ENCODE peak calls at places on chromosomes 12 and 14, in six cellular contexts. H is lung; W is AG20443; R is stimulated activated CD4-positive, alpha-beta T cell treated with anti-CD3 and anti-CD28 coated beads, Interleukin-15, amount 100 ng/mL, for 24 hours; A is fibroblast of the conjunctiva; T is stomach. F is an unnamed sample.

GRCh38 chr12:92085040-92085439 is 60.6 kb downstream of the BTG1 start:
- DNase-seq in H (no peak), W (no peak), R (no peak), A (no peak), T (no peak), F (no peak)

GRCh38 chr12:57511161-57511560 is 9.2 kb downstream of the DDIT3 start:
- DNase-seq in H (no peak), W (no peak), R (no peak), A (no peak), T (no peak), F (no peak)

GRCh38 chr12:119990382-119990874 is 1.4 kb downstream of the BICDL1 start:
- DNase-seq in H (no peak), W (no peak), R (no peak), A (no peak), T (no peak), F (no peak)

GRCh38 chr12:64672925-64673409 is 62.7 kb downstream of the RASSF3 start:
- DNase-seq in H (peak; percentile 51), W (no peak), R (peak; percentile 58), A (no peak), T (peak; percentile 84), F (peak; percentile 85)

GRCh38 chr12:100024974-100025555 is 40.3 kb upstream of the ANKS1B start:
- DNase-seq in H (no peak), W (no peak), R (no peak), A (no peak), T (no peak), F (no peak)

GRCh38 chr12:55705802-55706402 is 1.8 kb downstream of the ITGA7 start:
- DNase-seq in H (no peak), W (no peak), R (no peak), A (no peak), T (no peak), F (peak; percentile 40)

GRCh38 chr12:58416211-58416610 is 474.8 kb downstream of the ATP23 start:
- DNase-seq in H (no peak), W (peak; percentile 73), R (no peak), A (no peak), T (no peak), F (no peak)

GRCh38 chr12:6373022-6373787 is 2.2 kb downstream of the SCNN1A start:
- DNase-seq in H (no peak), W (no peak), R (no peak), A (no peak), T (peak; percentile 44), F (no peak)

GRCh38 chr14:93970967-93971634 is 5.3 kb downstream of the ASB2 start:
- DNase-seq in H (no peak), W (peak; percentile 58), R (peak; percentile 78), A (no peak), T (peak; percentile 50), F (no peak)

GRCh38 chr12:93862424-93862823 is 185.2 kb downstream of the CRADD start:
- DNase-seq in H (no peak), W (peak; percentile 51), R (no peak), A (no peak), T (no peak), F (no peak)

GRCh38 chr12:91968772-91969171 is 176.9 kb downstream of the BTG1 start:
- DNase-seq in H (no peak), W (no peak), R (no peak), A (no peak), T (no peak), F (no peak)

GRCh38 chr14:75675265-75675960 is 14.4 kb downstream of the TTLL5 start:
- DNase-seq in H (no peak), W (no peak), R (no peak), A (no peak), T (no peak), F (no peak)